ENCODE peak calls at places on chromosomes 2 and 18, in five cellular contexts. One of them, this sample, is unnamed.

GRCh38 chr2:222707689-222708273 is 36.3 kb downstream of the MOGAT1 start:
- DNase-seq in Peyer's patch: no peak
- DNase-seq in pancreas: no peak
- DNase-seq in MM.1S: no peak
- DNase-seq in PC-9: no peak
- DNase-seq in this sample: no peak

GRCh38 chr18:6836331-6836730 is 106.8 kb downstream of the ARHGAP28 start:
- DNase-seq in PC-9: no peak
- DNase-seq in pancreas: no peak
- DNase-seq in MM.1S: no peak
- DNase-seq in Peyer's patch: no peak
- DNase-seq in this sample: peak

GRCh38 chr2:15844099-15844801 is 96.1 kb upstream of the MYCN start:
- DNase-seq in MM.1S: no peak
- DNase-seq in pancreas: no peak
- DNase-seq in Peyer's patch: no peak
- DNase-seq in PC-9: no peak
- DNase-seq in this sample: no peak

GRCh38 chr18:33440011-33440383 is 524 bp downstream of the CCDC178 start:
- DNase-seq in pancreas: peak
- DNase-seq in Peyer's patch: no peak
- DNase-seq in MM.1S: no peak
- DNase-seq in PC-9: no peak
- DNase-seq in this sample: no peak

GRCh38 chr18:13539050-13539449 is 187.3 kb downstream of the FAM210A start:
- DNase-seq in Peyer's patch: peak
- DNase-seq in MM.1S: no peak
- DNase-seq in PC-9: no peak
- DNase-seq in pancreas: no peak
- DNase-seq in this sample: no peak

GRCh38 chr18:46668135-46668534 is 11.1 kb upstream of the LOXHD1 start:
- DNase-seq in PC-9: no peak
- DNase-seq in pancreas: no peak
- DNase-seq in MM.1S: no peak
- DNase-seq in Peyer's patch: no peak
- DNase-seq in this sample: no peak

GRCh38 chr2:111161971-111162370 is 41.3 kb downstream of the BCL2L11 start:
- DNase-seq in pancreas: peak
- DNase-seq in PC-9: no peak
- DNase-seq in MM.1S: no peak
- DNase-seq in Peyer's patch: no peak
- DNase-seq in this sample: no peak

GRCh38 chr18:73690222-73690621 is 457.4 kb downstream of the FBXO15 start:
- DNase-seq in Peyer's patch: no peak
- DNase-seq in MM.1S: no peak
- DNase-seq in pancreas: no peak
- DNase-seq in PC-9: no peak
- DNase-seq in this sample: no peak

GRCh38 chr2:234373060-234373459 is 123.8 kb downstream of the ARL4C start:
- DNase-seq in pancreas: no peak
- DNase-seq in MM.1S: no peak
- DNase-seq in Peyer's patch: no peak
- DNase-seq in PC-9: peak
- DNase-seq in this sample: no peak

GRCh38 chr18:49597556-49597955 is 35.7 kb downstream of the LIPG start:
- DNase-seq in pancreas: no peak
- DNase-seq in MM.1S: no peak
- DNase-seq in PC-9: no peak
- DNase-seq in Peyer's patch: no peak
- DNase-seq in this sample: peak

GRCh38 chr2:120470717-120471060 is 124.8 kb downstream of the INHBB start:
- DNase-seq in pancreas: no peak
- DNase-seq in MM.1S: no peak
- DNase-seq in Peyer's patch: no peak
- DNase-seq in PC-9: no peak
- DNase-seq in this sample: no peak

GRCh38 chr2:128347701-128348504 is 29.2 kb upstream of the HS6ST1 start:
- DNase-seq in pancreas: peak
- DNase-seq in PC-9: peak
- DNase-seq in Peyer's patch: no peak
- DNase-seq in MM.1S: no peak
- DNase-seq in this sample: no peak

GRCh38 chr18:3873698-3874495 is 423.9 kb downstream of the TGIF1 start:
- DNase-seq in pancreas: no peak
- DNase-seq in Peyer's patch: no peak
- DNase-seq in PC-9: no peak
- DNase-seq in MM.1S: no peak
- DNase-seq in this sample: no peak

GRCh38 chr18:3871687-3872086 is 421.7 kb downstream of the TGIF1 start:
- DNase-seq in PC-9: no peak
- DNase-seq in pancreas: no peak
- DNase-seq in MM.1S: no peak
- DNase-seq in Peyer's patch: no peak
- DNase-seq in this sample: no peak

GRCh38 chr18:3872651-3873050 is 422.7 kb downstream of the TGIF1 start:
- DNase-seq in Peyer's patch: no peak
- DNase-seq in PC-9: no peak
- DNase-seq in MM.1S: no peak
- DNase-seq in pancreas: no peak
- DNase-seq in this sample: no peak

GRCh38 chr18:3874593-3874992 is 424.6 kb downstream of the TGIF1 start:
- DNase-seq in PC-9: no peak
- DNase-seq in pancreas: no peak
- DNase-seq in MM.1S: no peak
- DNase-seq in Peyer's patch: no peak
- DNase-seq in this sample: no peak

DNA sequence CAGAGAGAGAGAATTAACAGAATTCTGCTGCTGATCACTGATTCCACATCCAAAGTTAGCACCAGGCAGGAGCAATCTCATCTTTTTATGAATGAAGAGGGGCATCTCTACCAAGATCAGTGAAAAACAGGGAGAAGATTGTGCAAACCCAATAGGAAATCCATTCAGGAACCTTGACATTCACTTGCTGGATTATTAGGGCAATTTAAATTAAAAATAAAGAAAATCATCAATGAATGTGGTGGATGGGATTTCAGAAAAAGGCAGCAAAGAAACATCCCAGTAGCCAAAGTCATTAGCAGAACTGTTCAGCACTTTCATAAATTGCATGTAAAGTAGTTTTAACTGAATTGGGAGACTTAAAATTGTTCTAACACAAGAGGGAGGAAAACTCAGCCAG is 423.2 kb downstream of the TGIF1 start:
- DNase-seq in pancreas: no peak
- DNase-seq in PC-9: no peak
- DNase-seq in Peyer's patch: no peak
- DNase-seq in MM.1S: no peak
- DNase-seq in this sample: no peak
- H3K27ac ChIP-seq in pancreas: no peak
- H3K27ac ChIP-seq in PC-9: no peak
- H3K27ac ChIP-seq in Peyer's patch: no peak
- H3K27ac ChIP-seq in MM.1S: no peak
- H3K27ac ChIP-seq in this sample: no peak

GRCh38 chr2:142687509-142687908 is 190.0 kb upstream of the KYNU start:
- DNase-seq in PC-9: no peak
- DNase-seq in Peyer's patch: no peak
- DNase-seq in pancreas: no peak
- DNase-seq in MM.1S: no peak
- DNase-seq in this sample: no peak

GRCh38 chr2:142689206-142689605 is 188.3 kb upstream of the KYNU start:
- DNase-seq in Peyer's patch: no peak
- DNase-seq in pancreas: no peak
- DNase-seq in PC-9: no peak
- DNase-seq in MM.1S: no peak
- DNase-seq in this sample: no peak

GRCh38 chr2:142694282-142694681 is 183.2 kb upstream of the KYNU start:
- DNase-seq in PC-9: no peak
- DNase-seq in pancreas: no peak
- DNase-seq in Peyer's patch: no peak
- DNase-seq in MM.1S: no peak
- DNase-seq in this sample: no peak

GRCh38 chr2:142693171-142693950 is 184.1 kb upstream of the KYNU start:
- DNase-seq in MM.1S: no peak
- DNase-seq in PC-9: no peak
- DNase-seq in pancreas: no peak
- DNase-seq in Peyer's patch: no peak
- DNase-seq in this sample: no peak
- H3K27ac ChIP-seq in MM.1S: no peak
- H3K27ac ChIP-seq in PC-9: no peak
- H3K27ac ChIP-seq in pancreas: no peak
- H3K27ac ChIP-seq in Peyer's patch: no peak
- H3K27ac ChIP-seq in this sample: no peak

GRCh38 chr2:26735096-26735495 is 29.0 kb upstream of the SLC35F6 start:
- DNase-seq in Peyer's patch: no peak
- DNase-seq in PC-9: no peak
- DNase-seq in pancreas: no peak
- DNase-seq in MM.1S: no peak
- DNase-seq in this sample: no peak
- H3K27ac ChIP-seq in Peyer's patch: no peak
- H3K27ac ChIP-seq in PC-9: no peak
- H3K27ac ChIP-seq in pancreas: no peak
- H3K27ac ChIP-seq in MM.1S: no peak
- H3K27ac ChIP-seq in this sample: no peak

GRCh38 chr2:181465686-181466375 is 8.6 kb downstream of the ITGA4 start:
- DNase-seq in PC-9: no peak
- DNase-seq in Peyer's patch: no peak
- DNase-seq in pancreas: no peak
- DNase-seq in MM.1S: no peak
- DNase-seq in this sample: no peak
- H3K27ac ChIP-seq in PC-9: no peak
- H3K27ac ChIP-seq in Peyer's patch: no peak
- H3K27ac ChIP-seq in pancreas: no peak
- H3K27ac ChIP-seq in MM.1S: no peak
- H3K27ac ChIP-seq in this sample: no peak

GRCh38 chr2:42964444-42965081 is 172.2 kb upstream of the HAAO start:
- DNase-seq in PC-9: peak
- DNase-seq in MM.1S: no peak
- DNase-seq in pancreas: peak
- DNase-seq in Peyer's patch: peak
- DNase-seq in this sample: no peak
- H3K27ac ChIP-seq in PC-9: peak
- H3K27ac ChIP-seq in MM.1S: no peak
- H3K27ac ChIP-seq in pancreas: no peak
- H3K27ac ChIP-seq in Peyer's patch: peak
- H3K27ac ChIP-seq in this sample: peak

DNA sequence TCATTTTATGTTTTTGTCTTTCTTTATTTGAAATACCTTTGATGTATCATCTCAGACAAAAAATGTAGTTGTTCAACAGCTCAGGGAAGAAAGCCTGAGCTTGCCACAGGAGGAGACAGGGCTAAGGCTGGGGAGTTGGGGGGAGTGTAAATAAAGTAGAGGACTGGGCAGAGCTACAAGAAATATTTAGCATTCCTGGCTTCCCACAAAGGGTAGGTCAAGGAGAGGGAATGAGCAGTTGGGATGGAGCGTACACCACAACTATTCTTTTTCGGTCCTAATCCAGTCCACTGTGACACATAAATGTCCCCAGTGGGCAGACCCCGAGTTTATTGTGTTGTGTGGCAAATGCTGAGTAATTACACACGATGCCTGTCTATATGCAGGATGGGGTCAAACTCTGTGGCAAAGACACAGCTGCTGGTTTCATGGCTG is 97.1 kb upstream of the CDC42EP3 start:
- DNase-seq in pancreas: peak
- DNase-seq in PC-9: peak
- DNase-seq in Peyer's patch: no peak
- DNase-seq in MM.1S: no peak
- DNase-seq in this sample: peak
- H3K27ac ChIP-seq in pancreas: no peak
- H3K27ac ChIP-seq in PC-9: peak
- H3K27ac ChIP-seq in Peyer's patch: peak
- H3K27ac ChIP-seq in MM.1S: no peak
- H3K27ac ChIP-seq in this sample: peak

GRCh38 chr2:71069376-71069775 is 928 bp downstream of the NAGK start:
- DNase-seq in pancreas: no peak
- DNase-seq in Peyer's patch: no peak
- DNase-seq in PC-9: no peak
- DNase-seq in MM.1S: no peak
- DNase-seq in this sample: no peak

GRCh38 chr2:71073475-71073874 is 5.0 kb downstream of the NAGK start:
- DNase-seq in Peyer's patch: no peak
- DNase-seq in PC-9: no peak
- DNase-seq in pancreas: no peak
- DNase-seq in MM.1S: no peak
- DNase-seq in this sample: no peak

GRCh38 chr2:71070294-71071025 is 2.0 kb downstream of the NAGK start:
- DNase-seq in MM.1S: no peak
- DNase-seq in Peyer's patch: peak
- DNase-seq in PC-9: no peak
- DNase-seq in pancreas: peak
- DNase-seq in this sample: no peak

GRCh38 chr2:71072492-71072891 is 4.0 kb downstream of the NAGK start:
- DNase-seq in pancreas: no peak
- DNase-seq in PC-9: no peak
- DNase-seq in MM.1S: no peak
- DNase-seq in Peyer's patch: no peak
- DNase-seq in this sample: no peak

GRCh38 chr2:71071681-71072398 is 3.4 kb downstream of the NAGK start:
- DNase-seq in pancreas: no peak
- DNase-seq in MM.1S: peak
- DNase-seq in PC-9: no peak
- DNase-seq in Peyer's patch: peak
- DNase-seq in this sample: no peak
- H3K27ac ChIP-seq in pancreas: peak
- H3K27ac ChIP-seq in MM.1S: peak
- H3K27ac ChIP-seq in PC-9: no peak
- H3K27ac ChIP-seq in Peyer's patch: peak
- H3K27ac ChIP-seq in this sample: no peak

DNA sequence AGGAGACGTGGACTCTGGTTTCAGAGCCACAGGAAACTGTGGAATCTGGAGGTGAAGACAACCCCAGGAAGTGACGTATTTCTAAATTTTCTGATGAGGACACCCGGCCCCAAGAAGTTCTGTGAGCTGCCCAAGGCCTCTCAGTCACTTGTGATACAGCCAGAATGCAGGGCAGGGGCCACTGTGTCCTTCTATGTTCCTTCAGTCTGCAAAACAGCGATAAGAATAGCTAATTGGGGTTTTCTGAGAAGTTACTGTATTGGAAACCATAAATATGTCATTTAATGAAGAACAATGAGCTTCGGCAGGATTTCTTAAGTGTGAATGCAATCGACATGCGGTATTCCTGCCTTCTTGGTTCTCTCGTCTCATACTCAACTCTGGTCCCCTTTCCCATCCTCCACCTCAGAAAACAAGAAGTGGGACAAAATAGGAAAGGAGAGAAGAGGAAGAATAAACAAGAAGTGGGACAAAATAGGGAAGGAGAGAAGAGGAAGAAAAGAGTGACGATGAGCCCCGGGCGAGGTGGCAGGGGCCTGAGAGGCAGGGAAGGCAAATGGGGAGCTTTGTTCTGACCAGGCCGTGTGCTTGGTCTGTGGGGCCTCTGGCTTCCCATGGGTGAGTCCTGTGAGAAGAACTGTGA is 282.0 kb upstream of the REV1 start:
- DNase-seq in PC-9: no peak
- DNase-seq in Peyer's patch: no peak
- DNase-seq in pancreas: no peak
- DNase-seq in MM.1S: no peak
- DNase-seq in this sample: no peak
- H3K27ac ChIP-seq in PC-9: no peak
- H3K27ac ChIP-seq in Peyer's patch: no peak
- H3K27ac ChIP-seq in pancreas: no peak
- H3K27ac ChIP-seq in MM.1S: no peak
- H3K27ac ChIP-seq in this sample: no peak

GRCh38 chr2:28648147-28648546 is 103.5 kb upstream of the PPP1CB start:
- DNase-seq in MM.1S: no peak
- DNase-seq in PC-9: no peak
- DNase-seq in Peyer's patch: no peak
- DNase-seq in pancreas: no peak
- DNase-seq in this sample: no peak
- H3K27ac ChIP-seq in MM.1S: no peak
- H3K27ac ChIP-seq in PC-9: peak
- H3K27ac ChIP-seq in Peyer's patch: peak
- H3K27ac ChIP-seq in pancreas: no peak
- H3K27ac ChIP-seq in this sample: no peak

This sample was measured in RWPE1.